ENCODE peak calls at places on chromosomes 1 and 21, in ten cellular contexts. One of them, this sample, is unnamed.

GRCh38 chr1:42957229-42957879 is 1.3 kb downstream of the SLC2A1 start:
- DNase-seq in IMR-90: no peak
- DNase-seq in NCI-H82: no peak
- DNase-seq in activated naive CD4-positive, alpha-beta T cell treated with Interleukin-2 at 50 U/mL for 16 hours: peak
- DNase-seq in mesendoderm: no peak
- DNase-seq in NCI-H1436 treated with DMSO at 0.1 percent for 48 hours: no peak
- DNase-seq in NCI-H1105 treated with DMSO at 0.1 percent for 48 hours: no peak
- DNase-seq in ELR: no peak
- DNase-seq in NCI-H774: no peak
- DNase-seq in uterus: no peak
- DNase-seq in this sample: peak

GRCh38 chr1:160702100-160702499 is 9.5 kb downstream of the CD48 start:
- DNase-seq in IMR-90: no peak
- DNase-seq in NCI-H82: no peak
- DNase-seq in activated naive CD4-positive, alpha-beta T cell treated with Interleukin-2 at 50 U/mL for 16 hours: no peak
- DNase-seq in mesendoderm: no peak
- DNase-seq in NCI-H1436 treated with DMSO at 0.1 percent for 48 hours: no peak
- DNase-seq in NCI-H1105 treated with DMSO at 0.1 percent for 48 hours: no peak
- DNase-seq in ELR: no peak
- DNase-seq in NCI-H774: no peak
- DNase-seq in uterus: no peak
- DNase-seq in this sample: no peak

GRCh38 chr1:209435654-209436566 is 147.6 kb upstream of the CAMK1G start:
- DNase-seq in IMR-90: peak
- DNase-seq in NCI-H82: peak
- DNase-seq in activated naive CD4-positive, alpha-beta T cell treated with Interleukin-2 at 50 U/mL for 16 hours: peak
- DNase-seq in mesendoderm: peak
- DNase-seq in NCI-H1436 treated with DMSO at 0.1 percent for 48 hours: peak
- DNase-seq in NCI-H1105 treated with DMSO at 0.1 percent for 48 hours: peak
- DNase-seq in ELR: peak
- DNase-seq in NCI-H774: peak
- DNase-seq in uterus: peak
- DNase-seq in this sample: peak

GRCh38 chr1:13864760-13865159 is 164.8 kb downstream of the PRDM2 start:
- DNase-seq in IMR-90: no peak
- DNase-seq in NCI-H82: no peak
- DNase-seq in activated naive CD4-positive, alpha-beta T cell treated with Interleukin-2 at 50 U/mL for 16 hours: no peak
- DNase-seq in mesendoderm: no peak
- DNase-seq in NCI-H1436 treated with DMSO at 0.1 percent for 48 hours: no peak
- DNase-seq in NCI-H1105 treated with DMSO at 0.1 percent for 48 hours: no peak
- DNase-seq in ELR: no peak
- DNase-seq in NCI-H774: no peak
- DNase-seq in uterus: no peak
- DNase-seq in this sample: no peak

GRCh38 chr1:188904201-188904600 is 1573.5 kb downstream of the BRINP3 start:
- DNase-seq in IMR-90: peak
- DNase-seq in NCI-H82: no peak
- DNase-seq in activated naive CD4-positive, alpha-beta T cell treated with Interleukin-2 at 50 U/mL for 16 hours: no peak
- DNase-seq in mesendoderm: peak
- DNase-seq in NCI-H1436 treated with DMSO at 0.1 percent for 48 hours: no peak
- DNase-seq in NCI-H1105 treated with DMSO at 0.1 percent for 48 hours: no peak
- DNase-seq in ELR: peak
- DNase-seq in NCI-H774: no peak
- DNase-seq in uterus: no peak
- DNase-seq in this sample: no peak

GRCh38 chr1:47675721-47676120 is 237.9 kb downstream of the FOXD2 start:
- DNase-seq in IMR-90: no peak
- DNase-seq in NCI-H82: no peak
- DNase-seq in activated naive CD4-positive, alpha-beta T cell treated with Interleukin-2 at 50 U/mL for 16 hours: no peak
- DNase-seq in mesendoderm: no peak
- DNase-seq in NCI-H1436 treated with DMSO at 0.1 percent for 48 hours: no peak
- DNase-seq in NCI-H1105 treated with DMSO at 0.1 percent for 48 hours: no peak
- DNase-seq in ELR: no peak
- DNase-seq in NCI-H774: no peak
- DNase-seq in uterus: no peak
- DNase-seq in this sample: no peak

GRCh38 chr21:43302769-43303168 is 124.2 kb downstream of the SIK1 start:
- DNase-seq in IMR-90: no peak
- DNase-seq in NCI-H82: no peak
- DNase-seq in activated naive CD4-positive, alpha-beta T cell treated with Interleukin-2 at 50 U/mL for 16 hours: no peak
- DNase-seq in mesendoderm: no peak
- DNase-seq in NCI-H1436 treated with DMSO at 0.1 percent for 48 hours: no peak
- DNase-seq in NCI-H1105 treated with DMSO at 0.1 percent for 48 hours: no peak
- DNase-seq in ELR: no peak
- DNase-seq in NCI-H774: no peak
- DNase-seq in uterus: no peak
- DNase-seq in this sample: no peak

GRCh38 chr1:176193663-176194062 is 13.4 kb downstream of the COP1 start:
- DNase-seq in IMR-90: no peak
- DNase-seq in NCI-H82: no peak
- DNase-seq in activated naive CD4-positive, alpha-beta T cell treated with Interleukin-2 at 50 U/mL for 16 hours: no peak
- DNase-seq in mesendoderm: no peak
- DNase-seq in NCI-H1436 treated with DMSO at 0.1 percent for 48 hours: no peak
- DNase-seq in NCI-H1105 treated with DMSO at 0.1 percent for 48 hours: no peak
- DNase-seq in ELR: no peak
- DNase-seq in NCI-H774: no peak
- DNase-seq in uterus: no peak
- DNase-seq in this sample: no peak

GRCh38 chr1:236129315-236129714 is 13.0 kb upstream of the GPR137B start:
- DNase-seq in IMR-90: no peak
- DNase-seq in NCI-H82: no peak
- DNase-seq in activated naive CD4-positive, alpha-beta T cell treated with Interleukin-2 at 50 U/mL for 16 hours: no peak
- DNase-seq in mesendoderm: peak
- DNase-seq in NCI-H1436 treated with DMSO at 0.1 percent for 48 hours: no peak
- DNase-seq in NCI-H1105 treated with DMSO at 0.1 percent for 48 hours: no peak
- DNase-seq in ELR: no peak
- DNase-seq in NCI-H774: no peak
- DNase-seq in uterus: no peak
- DNase-seq in this sample: peak

GRCh38 chr1:66265796-66266195 is 268.2 kb upstream of the SGIP1 start:
- DNase-seq in IMR-90: no peak
- DNase-seq in NCI-H82: no peak
- DNase-seq in activated naive CD4-positive, alpha-beta T cell treated with Interleukin-2 at 50 U/mL for 16 hours: no peak
- DNase-seq in mesendoderm: no peak
- DNase-seq in NCI-H1436 treated with DMSO at 0.1 percent for 48 hours: no peak
- DNase-seq in NCI-H1105 treated with DMSO at 0.1 percent for 48 hours: no peak
- DNase-seq in ELR: peak
- DNase-seq in NCI-H774: peak
- DNase-seq in uterus: no peak
- DNase-seq in this sample: no peak

GRCh38 chr1:58331156-58331555 is 215.4 kb downstream of the OMA1 start:
- DNase-seq in IMR-90: no peak
- DNase-seq in NCI-H82: no peak
- DNase-seq in activated naive CD4-positive, alpha-beta T cell treated with Interleukin-2 at 50 U/mL for 16 hours: no peak
- DNase-seq in mesendoderm: no peak
- DNase-seq in NCI-H1436 treated with DMSO at 0.1 percent for 48 hours: no peak
- DNase-seq in NCI-H1105 treated with DMSO at 0.1 percent for 48 hours: no peak
- DNase-seq in ELR: no peak
- DNase-seq in NCI-H774: no peak
- DNase-seq in uterus: no peak
- DNase-seq in this sample: no peak

GRCh38 chr1:207711285-207711684 is 40.6 kb upstream of the CD46 start:
- DNase-seq in IMR-90: peak
- DNase-seq in NCI-H82: peak
- DNase-seq in activated naive CD4-positive, alpha-beta T cell treated with Interleukin-2 at 50 U/mL for 16 hours: no peak
- DNase-seq in mesendoderm: peak
- DNase-seq in NCI-H1436 treated with DMSO at 0.1 percent for 48 hours: no peak
- DNase-seq in NCI-H1105 treated with DMSO at 0.1 percent for 48 hours: no peak
- DNase-seq in ELR: peak
- DNase-seq in NCI-H774: no peak
- DNase-seq in uterus: no peak
- DNase-seq in this sample: no peak

GRCh38 chr1:221873663-221874062 is 131.8 kb upstream of the DUSP10 start:
- DNase-seq in IMR-90: no peak
- DNase-seq in NCI-H82: no peak
- DNase-seq in activated naive CD4-positive, alpha-beta T cell treated with Interleukin-2 at 50 U/mL for 16 hours: no peak
- DNase-seq in mesendoderm: no peak
- DNase-seq in NCI-H1436 treated with DMSO at 0.1 percent for 48 hours: no peak
- DNase-seq in NCI-H1105 treated with DMSO at 0.1 percent for 48 hours: no peak
- DNase-seq in ELR: no peak
- DNase-seq in NCI-H774: no peak
- DNase-seq in uterus: no peak
- DNase-seq in this sample: no peak

GRCh38 chr1:77400781-77401180 is 119.0 kb downstream of the AK5 start:
- DNase-seq in IMR-90: peak
- DNase-seq in NCI-H82: no peak
- DNase-seq in activated naive CD4-positive, alpha-beta T cell treated with Interleukin-2 at 50 U/mL for 16 hours: no peak
- DNase-seq in mesendoderm: no peak
- DNase-seq in NCI-H1436 treated with DMSO at 0.1 percent for 48 hours: no peak
- DNase-seq in NCI-H1105 treated with DMSO at 0.1 percent for 48 hours: no peak
- DNase-seq in ELR: no peak
- DNase-seq in NCI-H774: no peak
- DNase-seq in uterus: no peak
- DNase-seq in this sample: no peak

GRCh38 chr1:154809436-154810413 is 60.4 kb downstream of the KCNN3 start:
- DNase-seq in IMR-90: peak
- DNase-seq in NCI-H82: no peak
- DNase-seq in activated naive CD4-positive, alpha-beta T cell treated with Interleukin-2 at 50 U/mL for 16 hours: no peak
- DNase-seq in mesendoderm: no peak
- DNase-seq in NCI-H1436 treated with DMSO at 0.1 percent for 48 hours: no peak
- DNase-seq in NCI-H1105 treated with DMSO at 0.1 percent for 48 hours: no peak
- DNase-seq in ELR: peak
- DNase-seq in NCI-H774: no peak
- DNase-seq in uterus: peak
- DNase-seq in this sample: peak

GRCh38 chr1:237235080-237235479 is 193.1 kb downstream of the RYR2 start:
- DNase-seq in IMR-90: no peak
- DNase-seq in NCI-H82: no peak
- DNase-seq in activated naive CD4-positive, alpha-beta T cell treated with Interleukin-2 at 50 U/mL for 16 hours: no peak
- DNase-seq in mesendoderm: no peak
- DNase-seq in NCI-H1436 treated with DMSO at 0.1 percent for 48 hours: no peak
- DNase-seq in NCI-H1105 treated with DMSO at 0.1 percent for 48 hours: no peak
- DNase-seq in ELR: no peak
- DNase-seq in NCI-H774: no peak
- DNase-seq in uterus: no peak
- DNase-seq in this sample: no peak

GRCh38 chr21:34189506-34189905 is 116.1 kb downstream of the MRPS6 start:
- DNase-seq in IMR-90: no peak
- DNase-seq in NCI-H82: peak
- DNase-seq in activated naive CD4-positive, alpha-beta T cell treated with Interleukin-2 at 50 U/mL for 16 hours: no peak
- DNase-seq in mesendoderm: peak
- DNase-seq in NCI-H1436 treated with DMSO at 0.1 percent for 48 hours: no peak
- DNase-seq in NCI-H1105 treated with DMSO at 0.1 percent for 48 hours: no peak
- DNase-seq in ELR: no peak
- DNase-seq in NCI-H774: no peak
- DNase-seq in uterus: no peak
- DNase-seq in this sample: no peak

GRCh38 chr1:7019510-7019909 is 234.3 kb downstream of the CAMTA1 start:
- DNase-seq in IMR-90: no peak
- DNase-seq in NCI-H82: no peak
- DNase-seq in activated naive CD4-positive, alpha-beta T cell treated with Interleukin-2 at 50 U/mL for 16 hours: no peak
- DNase-seq in mesendoderm: no peak
- DNase-seq in NCI-H1436 treated with DMSO at 0.1 percent for 48 hours: no peak
- DNase-seq in NCI-H1105 treated with DMSO at 0.1 percent for 48 hours: no peak
- DNase-seq in ELR: no peak
- DNase-seq in NCI-H774: no peak
- DNase-seq in uterus: no peak
- DNase-seq in this sample: no peak

GRCh38 chr1:28119576-28119975 is 31.2 kb upstream of the EYA3 start:
- DNase-seq in IMR-90: no peak
- DNase-seq in NCI-H82: no peak
- DNase-seq in activated naive CD4-positive, alpha-beta T cell treated with Interleukin-2 at 50 U/mL for 16 hours: no peak
- DNase-seq in mesendoderm: no peak
- DNase-seq in NCI-H1436 treated with DMSO at 0.1 percent for 48 hours: no peak
- DNase-seq in NCI-H1105 treated with DMSO at 0.1 percent for 48 hours: no peak
- DNase-seq in ELR: no peak
- DNase-seq in NCI-H774: no peak
- DNase-seq in uterus: no peak
- DNase-seq in this sample: no peak

GRCh38 chr1:211343607-211344334 is 17.1 kb downstream of the TRAF5 start:
- DNase-seq in IMR-90: peak
- DNase-seq in NCI-H82: no peak
- DNase-seq in activated naive CD4-positive, alpha-beta T cell treated with Interleukin-2 at 50 U/mL for 16 hours: no peak
- DNase-seq in mesendoderm: peak
- DNase-seq in NCI-H1436 treated with DMSO at 0.1 percent for 48 hours: no peak
- DNase-seq in NCI-H1105 treated with DMSO at 0.1 percent for 48 hours: no peak
- DNase-seq in ELR: peak
- DNase-seq in NCI-H774: no peak
- DNase-seq in uterus: no peak
- DNase-seq in this sample: no peak

GRCh38 chr1:50959303-50959912 is 659 bp downstream of the FAF1 start:
- DNase-seq in IMR-90: peak
- DNase-seq in NCI-H82: peak
- DNase-seq in activated naive CD4-positive, alpha-beta T cell treated with Interleukin-2 at 50 U/mL for 16 hours: no peak
- DNase-seq in mesendoderm: peak
- DNase-seq in NCI-H1436 treated with DMSO at 0.1 percent for 48 hours: no peak
- DNase-seq in NCI-H1105 treated with DMSO at 0.1 percent for 48 hours: peak
- DNase-seq in ELR: peak
- DNase-seq in NCI-H774: peak
- DNase-seq in uterus: no peak
- DNase-seq in this sample: no peak

GRCh38 chr1:234701737-234702341 is 91.9 kb upstream of the IRF2BP2 start:
- DNase-seq in IMR-90: no peak
- DNase-seq in NCI-H82: peak
- DNase-seq in activated naive CD4-positive, alpha-beta T cell treated with Interleukin-2 at 50 U/mL for 16 hours: no peak
- DNase-seq in mesendoderm: no peak
- DNase-seq in NCI-H1436 treated with DMSO at 0.1 percent for 48 hours: no peak
- DNase-seq in NCI-H1105 treated with DMSO at 0.1 percent for 48 hours: no peak
- DNase-seq in ELR: no peak
- DNase-seq in NCI-H774: no peak
- DNase-seq in uterus: no peak
- DNase-seq in this sample: no peak

GRCh38 chr1:12448746-12449177 is 169.2 kb downstream of the DHRS3 start:
- DNase-seq in IMR-90: peak
- DNase-seq in NCI-H82: peak
- DNase-seq in activated naive CD4-positive, alpha-beta T cell treated with Interleukin-2 at 50 U/mL for 16 hours: no peak
- DNase-seq in mesendoderm: peak
- DNase-seq in NCI-H1436 treated with DMSO at 0.1 percent for 48 hours: no peak
- DNase-seq in NCI-H1105 treated with DMSO at 0.1 percent for 48 hours: no peak
- DNase-seq in ELR: no peak
- DNase-seq in NCI-H774: no peak
- DNase-seq in uterus: peak
- DNase-seq in this sample: peak

GRCh38 chr1:7406641-7407546 is 364.2 kb upstream of the VAMP3 start:
- DNase-seq in IMR-90: no peak
- DNase-seq in NCI-H82: no peak
- DNase-seq in activated naive CD4-positive, alpha-beta T cell treated with Interleukin-2 at 50 U/mL for 16 hours: no peak
- DNase-seq in mesendoderm: no peak
- DNase-seq in NCI-H1436 treated with DMSO at 0.1 percent for 48 hours: no peak
- DNase-seq in NCI-H1105 treated with DMSO at 0.1 percent for 48 hours: no peak
- DNase-seq in ELR: no peak
- DNase-seq in NCI-H774: no peak
- DNase-seq in uterus: no peak
- DNase-seq in this sample: peak